ENCODE peak calls at places on chromosomes 12 and 14, in ten cellular contexts. Q is fibroblast of lung; W is DND-41; U is transverse colon; Y is left lung; Z is keratinocyte; S is CD4-positive, alpha-beta memory T cell; J is BJ; G is HAP-1; P is neural progenitor cell. K is an unnamed sample.

GRCh38 chr12:123153906-123154305 is 3.0 kb upstream of the PITPNM2 start:
- DNase-seq in J (no peak), P (no peak), G (peak; percentile 42), U (no peak), W (no peak), S (no peak), Z (no peak), Y (no peak), Q (no peak), K (no peak)

GRCh38 chr12:75087656-75088055 is 122.0 kb downstream of the KCNC2 start:
- DNase-seq in G (no peak), W (no peak), S (no peak), Z (no peak), P (peak; percentile 2), U (no peak), Y (no peak), J (no peak), Q (peak; percentile 1), K (peak; percentile 8)

GRCh38 chr14:90839024-90839888 is 23.0 kb upstream of the TTC7B start:
- DNase-seq in W (no peak), Q (peak; percentile 33), S (no peak), P (no peak), Y (peak; percentile 64), J (peak; percentile 30), U (no peak), G (no peak), Z (no peak), K (peak; percentile 3)

GRCh38 chr12:90593596-90594290 is 361.2 kb downstream of the CCER1 start:
- DNase-seq in J (no peak), S (no peak), U (no peak), W (no peak), Z (no peak), Y (no peak), Q (no peak), P (no peak), G (no peak), K (no peak)

GRCh38 chr12:75692883-75693282 is 181.5 kb upstream of the KRR1 start:
- DNase-seq in Z (no peak), S (no peak), U (no peak), J (no peak), W (no peak), Q (peak; percentile 46), Y (no peak), G (no peak), P (no peak), K (no peak)

GRCh38 chr14:30005114-30005698 is 77.6 kb upstream of the PRKD1 start:
- DNase-seq in U (no peak), Q (peak; percentile 69), J (peak; percentile 23), Z (no peak), Y (no peak), W (no peak), P (peak; percentile 53), G (no peak), S (no peak), K (peak; percentile 68)

GRCh38 chr12:52314511-52314910 is 6.7 kb downstream of the KRT83 start:
- DNase-seq in P (no peak), Q (no peak), U (no peak), S (no peak), J (no peak), W (no peak), G (no peak), Z (no peak), Y (no peak), K (no peak)

GRCh38 chr12:69056743-69057515 is 124.0 kb upstream of the CPM start:
- DNase-seq in Z (no peak), S (no peak), Y (no peak), U (no peak), J (peak; percentile 34), W (no peak), P (no peak), G (no peak), Q (peak; percentile 65), K (no peak)

GRCh38 chr12:62466018-62466595 is 519 bp upstream of the MON2 start:
- DNase-seq in S (no peak), Z (no peak), U (peak; percentile 42), Q (peak; percentile 44), G (peak; percentile 44), P (peak; percentile 61), Y (peak; percentile 34), J (no peak), W (peak; percentile 46), K (peak; percentile 37)

GRCh38 chr14:94066089-94066676 is 14.8 kb downstream of the DDX24 start:
- DNase-seq in J (no peak), S (no peak), W (no peak), Z (no peak), U (peak; percentile 73), P (no peak), G (peak; percentile 35), Y (no peak), Q (peak; percentile 20), K (peak; percentile 61)

GRCh38 chr14:84003316-84003715 is 1526.6 kb upstream of the FLRT2 start:
- DNase-seq in Z (no peak), G (no peak), P (no peak), U (no peak), Y (no peak), S (no peak), Q (no peak), J (no peak), W (no peak), K (no peak)

GRCh38 chr12:117151195-117152031 is 38.9 kb downstream of the FBXO21 start:
- DNase-seq in S (no peak), G (peak; percentile 94), Y (peak; percentile 54), W (peak; percentile 38), J (no peak), P (peak; percentile 88), U (no peak), Z (no peak), Q (peak; percentile 43), K (peak; percentile 77)

DNA sequence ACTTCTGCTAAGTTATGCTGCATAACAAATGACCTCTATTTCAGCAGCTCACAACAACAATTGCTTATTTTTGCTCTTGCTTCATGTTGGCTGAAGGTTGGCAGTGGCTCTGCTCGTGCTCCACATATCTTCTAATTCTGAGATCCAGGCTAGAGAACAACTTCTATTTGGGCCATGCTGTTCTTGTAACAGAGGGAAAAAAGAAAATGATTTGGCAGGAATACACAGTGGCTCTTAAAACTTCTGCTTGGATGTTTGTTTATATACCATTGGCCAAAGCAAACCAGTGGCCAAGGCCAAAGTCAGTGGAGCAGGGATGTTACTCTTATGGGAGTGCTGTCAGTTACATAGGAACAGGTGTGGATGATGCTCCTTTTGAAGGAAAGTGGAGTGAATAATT is 32.1 kb downstream of the GPHN start:
- DNase-seq in G (no peak), Y (no peak), U (no peak), Q (no peak), Z (no peak), J (no peak), S (no peak), P (no peak), W (no peak), K (no peak)
- H3K27me3 ChIP-seq in G (no peaks in the 10 kb centered on the region), Y (no peaks in the 10 kb centered on the region), U (no peaks in the 10 kb centered on the region), Q (no peaks in the 10 kb centered on the region), Z (no peaks in the 10 kb centered on the region), J (no peaks in the 10 kb centered on the region), S (no peaks in the 10 kb centered on the region), P (no peaks in the 10 kb centered on the region), W (no peaks in the 10 kb centered on the region), K (no peaks in the 10 kb centered on the region)

GRCh38 chr14:64867182-64867581 is 12.5 kb downstream of the SPTB start:
- DNase-seq in J (no peak), G (no peak), Q (no peak), P (no peak), Y (no peak), S (no peak), Z (no peak), W (no peak), U (no peak), K (no peak)
- H3K27me3 ChIP-seq in J (peaks cover 14% of the 10 kb centered on the region), G (no peaks in the 10 kb centered on the region), Q (peaks cover 9% of the 10 kb centered on the region), P (peaks cover 10% of the 10 kb centered on the region), Y (peaks cover 7% of the 10 kb centered on the region), S (no peaks in the 10 kb centered on the region), Z (peaks cover 10% of the 10 kb centered on the region), W (peaks cover 36% of the 10 kb centered on the region), U (peaks cover 10% of the 10 kb centered on the region), K (peaks cover 9% of the 10 kb centered on the region)

DNA sequence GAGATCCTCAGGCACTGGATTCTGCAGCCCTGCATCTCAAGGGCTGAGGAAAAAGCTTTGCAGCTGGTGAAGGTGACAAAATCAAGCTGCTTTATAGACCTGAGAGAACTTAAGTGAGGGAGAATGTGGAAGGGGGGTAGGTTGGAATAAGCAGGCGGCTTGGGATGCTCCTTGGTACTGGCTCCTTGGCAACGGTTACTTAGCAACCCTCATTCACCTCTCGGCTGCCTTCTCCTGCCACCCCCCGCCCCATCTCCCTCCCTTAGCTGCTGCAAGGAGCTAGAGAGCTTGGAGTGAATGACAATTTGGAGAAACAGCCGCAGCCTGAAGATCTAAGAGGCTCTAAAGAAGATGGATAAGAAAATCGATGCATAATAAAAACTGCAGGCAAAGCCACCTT is 44.1 kb upstream of the CISTR start:
- DNase-seq in J (no peak), Z (no peak), S (no peak), W (no peak), U (no peak), Q (no peak), Y (no peak), P (peak; percentile 8), G (no peak), K (no peak)
- H3K27me3 ChIP-seq in J (peaks cover 25% of the 10 kb centered on the region), Z (no peaks in the 10 kb centered on the region), S (peaks cover 8% of the 10 kb centered on the region), W (peaks cover 66% of the 10 kb centered on the region), U (peaks cover 92% of the 10 kb centered on the region), Q (peaks cover 34% of the 10 kb centered on the region), Y (peaks cover 64% of the 10 kb centered on the region), P (peaks cover 100% of the 10 kb centered on the region), G (peaks cover 32% of the 10 kb centered on the region), K (peaks cover 52% of the 10 kb centered on the region)

DNA sequence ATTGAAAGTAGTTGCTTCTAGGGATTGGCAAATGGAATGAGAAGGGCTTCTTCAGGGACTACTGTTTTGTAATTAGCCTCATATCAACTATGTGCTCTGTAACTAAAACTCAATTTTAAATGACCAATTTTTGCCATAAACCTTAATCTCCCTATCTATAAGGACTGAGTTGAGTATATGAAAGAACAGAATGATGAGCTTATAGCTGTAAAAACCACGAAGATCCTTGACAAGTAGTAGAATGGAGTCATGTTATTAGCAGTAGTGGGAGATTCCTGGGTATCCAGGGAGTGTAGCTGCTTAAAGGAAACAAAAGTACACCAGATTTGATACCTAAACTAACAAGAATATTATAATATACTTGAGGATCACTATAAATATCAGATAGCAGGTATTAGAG is 28.0 kb downstream of the LGALS3 start:
- DNase-seq in S (no peak), J (no peak), Y (no peak), G (no peak), U (no peak), Q (no peak), Z (no peak), P (no peak), W (no peak), K (no peak)
- H3K27me3 ChIP-seq in S (no peaks in the 10 kb centered on the region), J (no peaks in the 10 kb centered on the region), Y (no peaks in the 10 kb centered on the region), G (no peaks in the 10 kb centered on the region), U (no peaks in the 10 kb centered on the region), Q (no peaks in the 10 kb centered on the region), Z (no peaks in the 10 kb centered on the region), P (no peaks in the 10 kb centered on the region), W (no peaks in the 10 kb centered on the region), K (no peaks in the 10 kb centered on the region)

K was measured in hepatocyte.